ENCODE peak calls at places on chromosome 21, in five cellular contexts. U is neuronal stem cell, G is IMR-90, I is trophoblast cell, M is H1. J is an unnamed sample.

GRCh38 chr21:39568380-39568779 is 44.4 kb upstream of the B3GALT5 start:
- DNase-seq in G (no peak), I (no peak), U (no peak), M (no peak), J (no peak)

GRCh38 chr21:26495283-26495849 is 77.7 kb downstream of the CYYR1 start:
- DNase-seq in G (no peak), I (no peak), U (no peak), M (no peak), J (no peak)

GRCh38 chr21:42190492-42190875 is 28.5 kb upstream of the ABCG1 start:
- DNase-seq in U (no peak), G (no peak), M (no peak), I (no peak), J (no peak)

GRCh38 chr21:25568230-25568629 is 39.1 kb downstream of the MRPL39 start:
- DNase-seq in I (no peak), G (peak; percentile 78), U (no peak), M (no peak), J (peak; percentile 80)

GRCh38 chr21:39077816-39078215 is 105.4 kb downstream of the PSMG1 start:
- DNase-seq in G (no peak), M (no peak), U (no peak), I (no peak), J (no peak)

GRCh38 chr21:42213082-42213774 is 5.7 kb upstream of the ABCG1 start:
- DNase-seq in I (no peak), G (no peak), U (no peak), M (no peak), J (no peak)

GRCh38 chr21:35138665-35139381 is 89.7 kb upstream of the RUNX1 start:
- DNase-seq in I (peak; percentile 92), U (no peak), M (no peak), G (peak; percentile 95), J (peak; percentile 54)

GRCh38 chr21:32708069-32708468 is 19.7 kb downstream of the SYNJ1 start:
- DNase-seq in I (no peak), U (no peak), M (no peak), G (no peak), J (no peak)

GRCh38 chr21:42673633-42674328 is 20.4 kb downstream of the PDE9A start:
- DNase-seq in U (no peak), G (no peak), I (no peak), M (no peak), J (peak; percentile 18)

GRCh38 chr21:26447932-26448331 is 125.2 kb downstream of the CYYR1 start:
- DNase-seq in M (no peak), U (no peak), I (no peak), G (no peak), J (peak; percentile 22)

GRCh38 chr21:33947451-33948095 is 32.0 kb upstream of the ATP5PO start:
- DNase-seq in U (peak; percentile 89), G (peak; percentile 98), I (peak; percentile 92), M (peak; percentile 46), J (peak; percentile 99)

GRCh38 chr21:33949516-33950424 is 34.2 kb upstream of the ATP5PO start:
- DNase-seq in I (no peak), M (peak; percentile 29), G (no peak), U (no peak), J (no peak)

GRCh38 chr21:33948951-33949444 is 33.4 kb upstream of the ATP5PO start:
- DNase-seq in I (no peak), G (no peak), M (peak; percentile 45), U (no peak), J (no peak)

GRCh38 chr21:33950425-33951079 is 34.9 kb upstream of the ATP5PO start:
- DNase-seq in I (no peak), M (peak; percentile 34), G (no peak), U (no peak), J (no peak)

DNA sequence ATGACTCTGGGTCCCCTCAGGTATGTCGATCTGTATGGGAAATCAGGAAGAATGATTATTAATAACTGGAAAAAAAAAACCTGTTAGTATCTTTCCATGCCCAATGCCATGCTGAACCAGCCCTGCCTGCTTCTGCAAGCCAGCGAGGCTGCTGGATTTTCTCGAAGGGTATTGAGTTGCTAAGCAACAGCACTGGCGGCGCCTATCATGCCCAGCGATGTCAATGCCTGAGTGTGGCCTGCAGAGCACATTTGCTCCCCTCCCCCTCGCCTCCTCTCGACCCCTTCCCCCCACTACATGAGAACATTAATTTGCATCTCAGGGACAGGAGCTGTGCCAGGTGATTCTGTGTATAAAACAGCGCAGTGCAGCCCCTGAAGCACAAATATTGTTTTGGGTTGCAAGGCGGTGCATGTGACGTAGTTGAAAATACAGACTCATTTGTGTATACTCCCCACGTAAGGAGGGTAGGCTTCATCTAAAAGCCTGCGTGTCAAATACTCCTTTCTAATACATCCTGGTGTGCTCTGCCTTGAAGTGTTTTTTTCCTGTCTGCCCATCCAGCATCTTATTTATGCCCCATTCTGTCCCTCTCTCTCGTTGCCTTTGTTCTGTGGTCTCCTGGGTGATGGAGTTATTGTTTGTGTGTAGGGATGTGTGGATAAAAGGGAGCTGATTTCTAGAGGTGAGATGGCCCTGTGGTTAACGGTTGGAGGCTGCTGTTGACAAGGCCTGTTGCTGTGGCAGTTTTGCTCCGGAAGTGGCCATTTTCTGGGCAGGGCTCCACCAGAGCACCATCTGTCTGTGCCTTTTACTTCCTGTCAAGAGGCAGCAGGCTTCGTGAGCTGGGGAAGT is 32.7 kb upstream of the ATP5PO start:
- DNase-seq in U (peak; percentile 78), G (peak; percentile 30), M (peak; percentile 75), I (peak; percentile 26), J (peak; percentile 92)
- H4K91ac ChIP-seq in U (no peak overlapping the region), G (peak overlapping the region; percentile 99), M (peak overlapping the region; percentile 75), I (peak overlapping the region; percentile 90), J (peak overlapping the region; percentile 96)

DNA sequence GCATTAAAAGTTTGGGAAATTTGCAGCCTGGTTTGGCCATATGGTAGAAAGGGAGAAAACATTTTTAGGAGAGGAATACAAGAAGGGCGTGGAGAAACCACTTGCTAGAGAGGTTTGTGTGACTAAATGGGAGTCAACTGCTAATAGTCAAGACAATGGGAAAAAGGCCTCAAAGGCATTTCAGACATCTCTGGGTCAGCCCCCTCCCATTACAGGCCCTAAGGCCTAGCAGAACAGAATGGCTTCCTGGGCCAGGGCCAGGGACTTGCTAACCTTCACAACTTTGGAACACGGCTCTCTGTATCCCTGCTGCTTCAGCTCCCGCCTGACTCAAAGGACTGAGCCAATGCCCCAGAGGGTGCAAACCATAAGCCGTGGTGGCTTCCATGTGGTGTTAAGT is 752.3 kb upstream of the ADAMTS5 start:
- DNase-seq in M (no peak), U (no peak), I (no peak), G (no peak), J (no peak)
- H3K4ac ChIP-seq in M (no peak overlapping the region), U (no peak overlapping the region), I (no peak overlapping the region), G (no peak overlapping the region), J (no peak overlapping the region)

GRCh38 chr21:45365186-45365607 is 39.8 kb upstream of the COL18A1 start:
- DNase-seq in M (no peak), I (no peak), G (no peak), U (no peak), J (no peak)
- H4K91ac ChIP-seq in M (peak overlapping the region; percentile 96), I (peak overlapping the region; percentile 95), G (peak overlapping the region; percentile 98), U (no peak overlapping the region), J (peak overlapping the region; percentile 100)

GRCh38 chr21:41065539-41065938 is 102.4 kb upstream of the BACE2 start:
- DNase-seq in G (no peak), M (no peak), I (peak; percentile 88), U (no peak), J (no peak)

GRCh38 chr21:41061701-41062100 is 106.3 kb upstream of the BACE2 start:
- DNase-seq in I (no peak), U (no peak), M (no peak), G (no peak), J (no peak)

GRCh38 chr21:41064325-41064724 is 103.6 kb upstream of the BACE2 start:
- DNase-seq in U (no peak), M (no peak), I (no peak), G (no peak), J (no peak)

GRCh38 chr21:41066086-41066938 is 101.6 kb upstream of the BACE2 start:
- DNase-seq in M (no peak), I (no peak), U (no peak), G (no peak), J (no peak)

DNA sequence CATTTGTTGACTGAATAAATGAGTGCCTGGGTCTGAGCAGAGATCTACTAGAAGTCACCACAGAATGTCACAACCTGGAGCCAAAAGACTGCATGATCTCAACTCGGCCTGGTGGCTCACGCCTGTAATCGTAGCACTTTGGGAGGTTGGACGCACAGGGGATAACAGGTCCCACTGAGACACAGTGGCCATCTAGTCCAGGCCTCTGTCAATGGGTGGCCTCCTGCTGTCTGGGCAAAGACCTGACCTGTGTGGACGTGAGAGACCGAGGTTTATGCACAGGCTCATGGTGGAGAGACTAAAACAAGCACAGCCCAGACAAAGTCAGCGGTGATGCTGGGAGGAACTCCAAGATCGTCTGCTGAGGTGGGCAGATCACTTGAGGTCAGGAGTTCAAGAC is 103.0 kb upstream of the BACE2 start:
- DNase-seq in U (no peak), M (no peak), I (no peak), G (no peak), J (no peak)
- H3K4ac ChIP-seq in U (no peak overlapping the region), M (no peak overlapping the region), I (no peak overlapping the region), G (no peak overlapping the region), J (no peak overlapping the region)

DNA sequence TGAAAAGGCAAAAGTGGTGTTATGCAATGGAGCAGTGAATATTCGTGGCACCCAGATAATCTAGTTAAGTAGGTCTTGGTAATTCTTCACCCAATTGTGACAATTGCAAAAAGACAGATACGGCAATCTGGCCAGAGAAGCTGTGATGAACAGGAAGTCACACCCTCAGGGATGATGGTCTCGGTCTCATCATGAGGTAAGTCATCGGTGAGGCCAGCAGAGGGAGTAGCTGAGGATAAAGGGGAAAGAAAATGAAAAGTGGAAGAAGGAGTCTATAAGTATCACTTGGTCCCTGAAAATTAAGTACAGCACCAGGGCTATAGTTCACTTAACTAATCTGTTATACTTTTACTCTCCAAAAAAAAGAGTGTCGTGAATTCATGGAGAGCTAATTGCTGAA is 258.8 kb upstream of the NCAM2 start:
- DNase-seq in G (no peak), U (no peak), M (no peak), I (no peak), J (no peak)
- H4K91ac ChIP-seq in G (no peak overlapping the region), U (no peak overlapping the region), M (no peak overlapping the region), I (no peak overlapping the region), J (no peak overlapping the region)

GRCh38 chr21:15064576-15065380 is at the start of gene NRIP1:
- DNase-seq in I (peak; percentile 86), M (peak; percentile 82), G (peak; percentile 87), U (peak; percentile 86), J (peak; percentile 94)
- H3K4ac ChIP-seq in I (peak within 1 kb of the TSS; percentile 98), M (no peak within 1 kb of the TSS), G (peak within 1 kb of the TSS; percentile 73), U (peak within 1 kb of the TSS; percentile 68), J (peak within 1 kb of the TSS; percentile 87)

GRCh38 chr21:29145837-29146453 is 15.5 kb downstream of the MAP3K7CL start:
- DNase-seq in U (no peak), G (no peak), M (no peak), I (no peak), J (peak; percentile 26)

GRCh38 chr21:29144736-29145353 is 14.4 kb downstream of the MAP3K7CL start:
- DNase-seq in G (peak; percentile 61), M (no peak), I (no peak), U (no peak), J (peak; percentile 65)

GRCh38 chr21:29145354-29145782 is 14.9 kb downstream of the MAP3K7CL start:
- DNase-seq in G (peak; percentile 95), I (peak; percentile 18), M (no peak), U (no peak), J (peak; percentile 93)

GRCh38 chr21:29148535-29148934 is 18.1 kb downstream of the MAP3K7CL start:
- DNase-seq in U (no peak), I (no peak), G (peak; percentile 64), M (no peak), J (no peak)

GRCh38 chr21:29146726-29147125 is 16.3 kb downstream of the MAP3K7CL start:
- DNase-seq in U (no peak), M (no peak), G (no peak), I (no peak), J (no peak)
- H4K91ac ChIP-seq in U (no peak overlapping the region), M (no peak overlapping the region), G (peak overlapping the region; percentile 62), I (no peak overlapping the region), J (no peak overlapping the region)

J was measured in mesenchymal stem cell.